ENCODE peak calls at places on chromosomes 12 and 14, in nine cellular contexts. Z, T, R, J, D, A, N, O and F are unnamed samples.
A peak's percentile ranks its signal among the peaks of the same experiment; 100 is the strongest.

GRCh38 chr14:39219075-39219499 is 14.6 kb upstream of the MIA2 start:
- DNase-seq in N (no peak), R (peak; percentile 85), O (peak; percentile 54), T (no peak), J (no peak), Z (peak; percentile 41), A (peak; percentile 47), D (no peak), F (no peak)

GRCh38 chr12:119207161-119207560 is 28.4 kb downstream of the HSPB8 start:
- DNase-seq in D (no peak), O (no peak), N (no peak), T (no peak), A (no peak), R (no peak), Z (no peak), J (no peak), F (no peak)

GRCh38 chr14:94101748-94102147 is 8.8 kb upstream of the IFI27 start:
- DNase-seq in J (no peak), O (peak; percentile 20), Z (no peak), R (no peak), T (no peak), N (no peak), A (no peak), D (no peak), F (no peak)

GRCh38 chr14:70086685-70087379 is 101.9 kb downstream of the SLC8A3 start:
- DNase-seq in R (peak; percentile 81), O (peak; percentile 62), J (peak; percentile 28), D (no peak), N (no peak), A (no peak), T (no peak), Z (peak; percentile 15), F (peak; percentile 65)

GRCh38 chr14:65356327-65356836 is 56.1 kb upstream of the FUT8 start:
- DNase-seq in N (no peak), Z (peak; percentile 72), J (no peak), D (peak; percentile 96), O (peak; percentile 95), T (no peak), A (peak; percentile 48), R (peak; percentile 59), F (no peak)

GRCh38 chr12:103841690-103842584 is 903 bp upstream of the NT5DC3 start:
- DNase-seq in A (peak; percentile 83), T (peak; percentile 76), J (no peak), N (peak; percentile 82), R (peak; percentile 66), O (peak; percentile 90), D (peak; percentile 98), Z (peak; percentile 86), F (no peak)

GRCh38 chr12:617304-617915 is 45.8 kb downstream of the NINJ2 start:
- DNase-seq in Z (no peak), N (no peak), A (no peak), O (no peak), J (no peak), T (peak; percentile 89), R (peak; percentile 90), D (no peak), F (no peak)

GRCh38 chr12:123089631-123090353 is 61.1 kb downstream of the PITPNM2 start:
- DNase-seq in R (peak; percentile 95), J (no peak), N (no peak), A (peak; percentile 93), D (peak; percentile 79), Z (peak; percentile 96), O (peak; percentile 98), T (no peak), F (no peak)

GRCh38 chr12:122081108-122081696 is 2.6 kb downstream of the MLXIP start:
- DNase-seq in Z (no peak), T (no peak), O (peak; percentile 81), D (no peak), R (peak; percentile 60), N (peak; percentile 33), A (no peak), J (no peak), F (no peak)

GRCh38 chr14:23887536-23887935 is 66.0 kb upstream of the DHRS4 start:
- DNase-seq in J (no peak), D (no peak), Z (no peak), T (no peak), O (no peak), A (no peak), R (no peak), N (no peak), F (no peak)

GRCh38 chr12:20063116-20063515 is 305.2 kb upstream of the PDE3A start:
- DNase-seq in J (no peak), D (no peak), N (no peak), O (peak; percentile 50), A (no peak), T (no peak), R (peak; percentile 54), Z (no peak), F (no peak)

GRCh38 chr14:69495341-69495921 is 10.9 kb downstream of the PLEKHD1 start:
- DNase-seq in J (no peak), R (no peak), Z (no peak), O (no peak), D (peak; percentile 29), T (no peak), N (no peak), A (no peak), F (no peak)

GRCh38 chr12:40375076-40375475 is 150.3 kb downstream of the LRRK2 start:
- DNase-seq in R (peak; percentile 14), Z (no peak), J (no peak), D (no peak), N (no peak), T (no peak), O (peak; percentile 8), A (no peak), F (no peak)

GRCh38 chr12:46538976-46539375 is 166.4 kb upstream of the SLC38A2 start:
- DNase-seq in N (no peak), J (no peak), O (no peak), R (no peak), Z (no peak), D (no peak), A (no peak), T (no peak), F (no peak)

GRCh38 chr14:75783184-75783583 is 122.1 kb downstream of the TTLL5 start:
- DNase-seq in D (no peak), A (no peak), J (no peak), R (no peak), Z (no peak), N (no peak), T (no peak), O (no peak), F (no peak)

GRCh38 chr12:91179315-91179714 is 3.3 kb downstream of the DCN start:
- DNase-seq in N (no peak), Z (no peak), J (no peak), O (peak; percentile 70), T (no peak), D (no peak), R (peak; percentile 58), A (no peak), F (no peak)

GRCh38 chr12:91178139-91178561 is 4.5 kb downstream of the DCN start:
- DNase-seq in N (no peak), D (no peak), T (no peak), Z (no peak), R (peak; percentile 73), J (no peak), A (no peak), O (peak; percentile 73), F (no peak)

GRCh38 chr12:91180162-91180561 is 2.5 kb downstream of the DCN start:
- DNase-seq in J (no peak), R (no peak), Z (no peak), O (peak; percentile 18), A (no peak), T (no peak), D (no peak), N (no peak), F (no peak)

GRCh38 chr12:91177380-91177779 is 5.2 kb downstream of the DCN start:
- DNase-seq in D (no peak), N (no peak), T (no peak), O (peak; percentile 33), A (no peak), J (no peak), Z (no peak), R (peak; percentile 31), F (no peak)

GRCh38 chr12:91178801-91179200 is 3.8 kb downstream of the DCN start:
- DNase-seq in A (no peak), R (no peak), D (no peak), O (peak; percentile 32), T (no peak), N (no peak), J (no peak), Z (no peak), F (no peak)
- H3K4me3 ChIP-seq in A (peak overlapping the region; percentile 35), R (peak overlapping the region; percentile 64), D (no peak overlapping the region), O (peak overlapping the region; percentile 81), T (peak overlapping the region; percentile 42), N (no peak overlapping the region), J (no peak overlapping the region), Z (peak overlapping the region; percentile 52), F (no peak overlapping the region)

GRCh38 chr14:68211421-68211820 is 391.8 kb downstream of the RAD51B start:
- DNase-seq in J (no peak), O (peak; percentile 28), Z (no peak), R (peak; percentile 29), D (no peak), A (no peak), N (no peak), T (no peak), F (no peak)
- H3K4me3 ChIP-seq in J (no peak overlapping the region), O (peak overlapping the region; percentile 61), Z (no peak overlapping the region), R (no peak overlapping the region), D (no peak overlapping the region), A (no peak overlapping the region), N (no peak overlapping the region), T (no peak overlapping the region), F (no peak overlapping the region)

GRCh38 chr12:57740656-57741412 is 2.3 kb upstream of the AGAP2 start:
- DNase-seq in N (no peak), D (no peak), A (no peak), Z (no peak), T (no peak), J (no peak), O (no peak), R (no peak), F (no peak)
- H3K4me3 ChIP-seq in N (no peak overlapping the region), D (no peak overlapping the region), A (no peak overlapping the region), Z (no peak overlapping the region), T (peak overlapping the region; percentile 46), J (no peak overlapping the region), O (no peak overlapping the region), R (no peak overlapping the region), F (no peak overlapping the region)

GRCh38 chr14:85527458-85527857 is 2.5 kb upstream of the FLRT2 start:
- DNase-seq in Z (no peak), A (no peak), D (no peak), R (peak; percentile 47), J (no peak), O (peak; percentile 61), T (no peak), N (no peak), F (no peak)

GRCh38 chr14:85528080-85528881 is 1.7 kb upstream of the FLRT2 start:
- DNase-seq in N (no peak), A (peak; percentile 59), Z (peak; percentile 82), R (peak; percentile 96), D (no peak), J (peak; percentile 54), T (peak; percentile 16), O (peak; percentile 89), F (peak; percentile 81)

GRCh38 chr14:85529803-85530574 is at the start of gene FLRT2:
- DNase-seq in O (peak; percentile 78), J (peak; percentile 30), Z (no peak), D (peak; percentile 68), A (no peak), R (peak; percentile 77), N (peak; percentile 85), T (peak; percentile 72), F (peak; percentile 62)

GRCh38 chr14:85530626-85531025 is 682 bp downstream of the FLRT2 start:
- DNase-seq in T (no peak), A (no peak), D (no peak), O (peak; percentile 31), Z (no peak), J (no peak), N (no peak), R (no peak), F (no peak)

GRCh38 chr14:85528882-85529585 is 910 bp upstream of the FLRT2 start:
- DNase-seq in A (no peak), T (peak; percentile 7), Z (no peak), O (peak; percentile 92), R (peak; percentile 85), J (peak; percentile 7), N (no peak), D (no peak), F (peak; percentile 48)
- H3K4me3 ChIP-seq in A (peak overlapping the region; percentile 82), T (peak overlapping the region; percentile 54), Z (peak overlapping the region; percentile 91), O (peak overlapping the region; percentile 96), R (peak overlapping the region; percentile 84), J (peak overlapping the region; percentile 84), N (peak overlapping the region; percentile 27), D (peak overlapping the region; percentile 58), F (peak overlapping the region; percentile 74)